ENCODE peak calls at places on chromosomes 6 and 20, in five cellular contexts. One of them, this sample, is unnamed.

GRCh38 chr6:73923899-73924485 is 228.0 kb downstream of the CD109 start:
- DNase-seq in breast epithelium: no peak
- DNase-seq in adrenal gland: no peak
- DNase-seq in Peyer's patch: no peak
- DNase-seq in transverse colon: no peak
- DNase-seq in this sample: peak; percentile 18

GRCh38 chr6:30074331-30075093 is 1.1 kb downstream of the RNF39 start:
- DNase-seq in breast epithelium: peak; percentile 69
- DNase-seq in Peyer's patch: no peak
- DNase-seq in adrenal gland: no peak
- DNase-seq in transverse colon: no peak
- DNase-seq in this sample: no peak

GRCh38 chr20:19867940-19868371 is 109.9 kb downstream of the RIN2 start:
- DNase-seq in Peyer's patch: no peak
- DNase-seq in transverse colon: no peak
- DNase-seq in adrenal gland: peak; percentile 38
- DNase-seq in breast epithelium: no peak
- DNase-seq in this sample: peak; percentile 10

GRCh38 chr20:58092353-58092752 is 136.1 kb downstream of the ANKRD60 start:
- DNase-seq in transverse colon: no peak
- DNase-seq in breast epithelium: no peak
- DNase-seq in Peyer's patch: no peak
- DNase-seq in adrenal gland: no peak
- DNase-seq in this sample: no peak

GRCh38 chr6:131270534-131270933 is 135.3 kb downstream of the AKAP7 start:
- DNase-seq in transverse colon: no peak
- DNase-seq in breast epithelium: no peak
- DNase-seq in adrenal gland: no peak
- DNase-seq in Peyer's patch: no peak
- DNase-seq in this sample: no peak

GRCh38 chr6:96460052-96460700 is 61.4 kb upstream of the UFL1 start:
- DNase-seq in breast epithelium: no peak
- DNase-seq in adrenal gland: no peak
- DNase-seq in Peyer's patch: no peak
- DNase-seq in transverse colon: no peak
- DNase-seq in this sample: no peak

GRCh38 chr6:114564302-114564933 is 221.6 kb upstream of the HS3ST5 start:
- DNase-seq in adrenal gland: no peak
- DNase-seq in breast epithelium: no peak
- DNase-seq in Peyer's patch: no peak
- DNase-seq in transverse colon: no peak
- DNase-seq in this sample: no peak

GRCh38 chr20:62117658-62118057 is 4.6 kb upstream of the LSM14B start:
- DNase-seq in breast epithelium: no peak
- DNase-seq in adrenal gland: no peak
- DNase-seq in Peyer's patch: peak; percentile 87
- DNase-seq in transverse colon: peak; percentile 48
- DNase-seq in this sample: peak; percentile 71

GRCh38 chr6:64777941-64778785 is 928.9 kb downstream of the EYS start:
- DNase-seq in breast epithelium: no peak
- DNase-seq in adrenal gland: no peak
- DNase-seq in Peyer's patch: no peak
- DNase-seq in transverse colon: no peak
- DNase-seq in this sample: no peak

GRCh38 chr6:106767271-106767670 is 137.9 kb downstream of the QRSL1 start:
- DNase-seq in breast epithelium: no peak
- DNase-seq in adrenal gland: no peak
- DNase-seq in transverse colon: no peak
- DNase-seq in Peyer's patch: no peak
- DNase-seq in this sample: no peak

GRCh38 chr6:34970487-34970886 is 81.4 kb downstream of the ANKS1A start:
- DNase-seq in adrenal gland: no peak
- DNase-seq in Peyer's patch: no peak
- DNase-seq in breast epithelium: no peak
- DNase-seq in transverse colon: no peak
- DNase-seq in this sample: no peak

GRCh38 chr20:35006009-35006408 is 50.3 kb downstream of the MYH7B start:
- DNase-seq in Peyer's patch: peak; percentile 27
- DNase-seq in adrenal gland: no peak
- DNase-seq in transverse colon: peak; percentile 3
- DNase-seq in breast epithelium: peak; percentile 34
- DNase-seq in this sample: no peak

GRCh38 chr20:57802877-57803717 is 93.3 kb upstream of the PMEPA1 start:
- DNase-seq in Peyer's patch: no peak
- DNase-seq in breast epithelium: no peak
- DNase-seq in transverse colon: no peak
- DNase-seq in adrenal gland: no peak
- DNase-seq in this sample: no peak

GRCh38 chr6:7671076-7671475 is 54.8 kb upstream of the BMP6 start:
- DNase-seq in adrenal gland: no peak
- DNase-seq in breast epithelium: no peak
- DNase-seq in transverse colon: no peak
- DNase-seq in Peyer's patch: no peak
- DNase-seq in this sample: no peak

GRCh38 chr20:53736757-53737403 is 143.2 kb upstream of the ZNF217 start:
- DNase-seq in breast epithelium: no peak
- DNase-seq in adrenal gland: no peak
- DNase-seq in Peyer's patch: no peak
- DNase-seq in transverse colon: no peak
- DNase-seq in this sample: no peak

GRCh38 chr20:6185268-6185667 is 62.4 kb upstream of the FERMT1 start:
- DNase-seq in adrenal gland: no peak
- DNase-seq in transverse colon: no peak
- DNase-seq in breast epithelium: no peak
- DNase-seq in Peyer's patch: no peak
- DNase-seq in this sample: no peak

GRCh38 chr20:59958626-59959025 is 403 bp downstream of the CDH26 start:
- DNase-seq in Peyer's patch: no peak
- DNase-seq in breast epithelium: no peak
- DNase-seq in adrenal gland: no peak
- DNase-seq in transverse colon: no peak
- DNase-seq in this sample: no peak

GRCh38 chr6:122696079-122696478 is 83.4 kb upstream of the FABP7 start:
- DNase-seq in Peyer's patch: no peak
- DNase-seq in adrenal gland: no peak
- DNase-seq in transverse colon: no peak
- DNase-seq in breast epithelium: no peak
- DNase-seq in this sample: no peak

GRCh38 chr6:13014551-13015378 is 298.2 kb downstream of the PHACTR1 start:
- DNase-seq in Peyer's patch: no peak
- DNase-seq in breast epithelium: no peak
- DNase-seq in transverse colon: no peak
- DNase-seq in adrenal gland: no peak
- DNase-seq in this sample: no peak

GRCh38 chr6:73665686-73666319 is 12.0 kb upstream of the SLC17A5 start:
- DNase-seq in Peyer's patch: no peak
- DNase-seq in transverse colon: no peak
- DNase-seq in adrenal gland: no peak
- DNase-seq in breast epithelium: no peak
- DNase-seq in this sample: no peak

GRCh38 chr20:59992531-59992930 is 34.3 kb downstream of the CDH26 start:
- DNase-seq in transverse colon: no peak
- DNase-seq in breast epithelium: no peak
- DNase-seq in adrenal gland: no peak
- DNase-seq in Peyer's patch: no peak
- DNase-seq in this sample: no peak

GRCh38 chr6:44116643-44117382 is 10.4 kb downstream of the MRPL14 start:
- DNase-seq in breast epithelium: no peak
- DNase-seq in transverse colon: no peak
- DNase-seq in adrenal gland: no peak
- DNase-seq in Peyer's patch: no peak
- DNase-seq in this sample: no peak

GRCh38 chr6:89530982-89531381 is 98.0 kb downstream of the ANKRD6 start:
- DNase-seq in transverse colon: no peak
- DNase-seq in Peyer's patch: no peak
- DNase-seq in breast epithelium: no peak
- DNase-seq in adrenal gland: no peak
- DNase-seq in this sample: no peak

GRCh38 chr20:62064788-62065668 is 653 bp downstream of the TAF4 start:
- DNase-seq in transverse colon: peak; percentile 27
- DNase-seq in Peyer's patch: no peak
- DNase-seq in breast epithelium: peak; percentile 52
- DNase-seq in adrenal gland: peak; percentile 45
- DNase-seq in this sample: no peak

GRCh38 chr6:31676904-31677303 is 4.0 kb downstream of the LY6G5C start:
- DNase-seq in transverse colon: no peak
- DNase-seq in Peyer's patch: no peak
- DNase-seq in breast epithelium: no peak
- DNase-seq in adrenal gland: no peak
- DNase-seq in this sample: no peak

GRCh38 chr6:44272999-44273566 is 2.8 kb downstream of the TMEM151B start:
- DNase-seq in adrenal gland: no peak
- DNase-seq in Peyer's patch: no peak
- DNase-seq in transverse colon: no peak
- DNase-seq in breast epithelium: no peak
- DNase-seq in this sample: no peak

GRCh38 chr6:82085701-82086100 is 161.8 kb downstream of the IBTK start:
- DNase-seq in Peyer's patch: no peak
- DNase-seq in transverse colon: no peak
- DNase-seq in breast epithelium: no peak
- DNase-seq in adrenal gland: no peak
- DNase-seq in this sample: no peak

GRCh38 chr6:14023855-14024254 is 93.7 kb upstream of the CD83 start:
- DNase-seq in Peyer's patch: no peak
- DNase-seq in transverse colon: no peak
- DNase-seq in breast epithelium: no peak
- DNase-seq in adrenal gland: no peak
- DNase-seq in this sample: no peak

GRCh38 chr6:169230322-169230665 is 23.4 kb downstream of the THBS2 start:
- DNase-seq in Peyer's patch: no peak
- DNase-seq in breast epithelium: no peak
- DNase-seq in adrenal gland: no peak
- DNase-seq in transverse colon: no peak
- DNase-seq in this sample: no peak

GRCh38 chr20:57323034-57323433 is 6.6 kb upstream of the SPO11 start:
- DNase-seq in breast epithelium: no peak
- DNase-seq in adrenal gland: no peak
- DNase-seq in transverse colon: peak; percentile 18
- DNase-seq in Peyer's patch: no peak
- DNase-seq in this sample: no peak

GRCh38 chr20:957544-957943 is 41.4 kb upstream of the ANGPT4 start:
- DNase-seq in transverse colon: no peak
- DNase-seq in Peyer's patch: no peak
- DNase-seq in breast epithelium: no peak
- DNase-seq in adrenal gland: no peak
- DNase-seq in this sample: no peak

GRCh38 chr6:33927551-33927950 is 123.7 kb upstream of the MLN start:
- DNase-seq in Peyer's patch: no peak
- DNase-seq in breast epithelium: no peak
- DNase-seq in transverse colon: no peak
- DNase-seq in adrenal gland: peak; percentile 79
- DNase-seq in this sample: peak; percentile 9

GRCh38 chr20:16821211-16822089 is 73.3 kb downstream of the OTOR start:
- DNase-seq in adrenal gland: peak; percentile 35
- DNase-seq in breast epithelium: no peak
- DNase-seq in transverse colon: peak; percentile 9
- DNase-seq in Peyer's patch: no peak
- DNase-seq in this sample: peak; percentile 5

GRCh38 chr6:38364127-38364526 is 275.6 kb downstream of the BTBD9 start:
- DNase-seq in transverse colon: no peak
- DNase-seq in Peyer's patch: no peak
- DNase-seq in breast epithelium: no peak
- DNase-seq in adrenal gland: no peak
- DNase-seq in this sample: no peak

GRCh38 chr20:37907677-37908397 is 4.9 kb downstream of the VSTM2L start:
- DNase-seq in breast epithelium: no peak
- DNase-seq in transverse colon: no peak
- DNase-seq in Peyer's patch: no peak
- DNase-seq in adrenal gland: peak; percentile 57
- DNase-seq in this sample: no peak

GRCh38 chr6:8562133-8562532 is 126.8 kb upstream of the SLC35B3 start:
- DNase-seq in transverse colon: no peak
- DNase-seq in breast epithelium: no peak
- DNase-seq in adrenal gland: no peak
- DNase-seq in Peyer's patch: no peak
- DNase-seq in this sample: no peak

GRCh38 chr6:168636147-168636982 is 195.4 kb downstream of the SMOC2 start:
- DNase-seq in Peyer's patch: no peak
- DNase-seq in adrenal gland: no peak
- DNase-seq in transverse colon: no peak
- DNase-seq in breast epithelium: no peak
- DNase-seq in this sample: no peak

DNA sequence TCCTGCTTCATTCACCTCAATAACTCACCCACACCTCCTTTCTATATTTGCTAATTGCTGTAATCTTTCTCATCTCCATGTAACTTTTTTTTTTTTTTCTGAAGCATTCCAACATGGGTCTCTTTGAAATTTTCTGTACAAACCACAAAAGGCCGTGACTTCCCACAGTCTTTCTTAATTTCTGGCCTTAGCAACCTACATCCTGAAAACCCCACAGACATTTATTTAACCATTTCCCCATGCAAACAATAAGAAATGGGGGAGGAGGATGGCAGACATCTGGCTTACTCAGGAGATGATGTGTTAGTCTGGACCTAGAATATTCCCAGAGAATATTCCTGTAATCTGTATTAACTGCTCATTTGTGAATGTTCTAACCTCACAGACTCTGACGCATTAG is 57.6 kb downstream of the MEP1A start:
- DNase-seq in adrenal gland: no peak
- DNase-seq in Peyer's patch: no peak
- DNase-seq in breast epithelium: no peak
- DNase-seq in transverse colon: no peak
- DNase-seq in this sample: no peak
- H3K27ac ChIP-seq in adrenal gland: no peak overlapping the region
- H3K27ac ChIP-seq in Peyer's patch: no peak overlapping the region
- H3K27ac ChIP-seq in breast epithelium: peak overlapping the region; percentile 43
- H3K27ac ChIP-seq in transverse colon: no peak overlapping the region
- H3K27ac ChIP-seq in this sample: no peak overlapping the region

GRCh38 chr20:29427201-29428060 is 1830.0 kb upstream of the DEFB115 start:
- DNase-seq in transverse colon: no peak
- DNase-seq in breast epithelium: no peak
- DNase-seq in Peyer's patch: no peak
- DNase-seq in adrenal gland: no peak
- DNase-seq in this sample: no peak
- TF ChIP-seq POLR2A in transverse colon: no peak
- TF ChIP-seq POLR2A in breast epithelium: no peak
- TF ChIP-seq POLR2A in Peyer's patch: no peak
- TF ChIP-seq POLR2A in adrenal gland: no peak
- TF ChIP-seq POLR2A in this sample: no peak

DNA sequence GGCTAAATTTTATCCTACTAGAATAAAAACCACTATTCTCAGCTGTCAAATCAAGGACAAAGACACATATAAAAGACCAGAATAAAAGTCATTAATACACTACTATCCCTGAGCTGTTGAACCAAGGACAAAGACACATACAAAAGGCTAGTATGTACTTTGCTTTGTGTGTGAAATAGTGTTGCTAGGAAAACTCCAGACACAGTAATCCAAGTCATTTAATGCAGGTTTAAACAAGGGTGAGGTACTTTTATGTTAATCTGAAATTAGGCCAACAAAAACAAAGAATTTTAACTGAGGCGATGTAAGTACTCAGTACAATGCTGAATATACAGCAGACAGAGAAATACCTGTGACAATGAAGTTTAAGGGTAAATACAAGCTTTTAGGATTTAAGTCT is 18.9 kb downstream of the GCLC start:
- DNase-seq in adrenal gland: no peak
- DNase-seq in breast epithelium: no peak
- DNase-seq in transverse colon: no peak
- DNase-seq in Peyer's patch: no peak
- DNase-seq in this sample: no peak
- H3K4me1 ChIP-seq in adrenal gland: peaks cover 16% of the 10 kb centered on the region
- H3K4me1 ChIP-seq in breast epithelium: no peaks in the 10 kb centered on the region
- H3K4me1 ChIP-seq in transverse colon: peaks cover 43% of the 10 kb centered on the region
- H3K4me1 ChIP-seq in Peyer's patch: no peaks in the 10 kb centered on the region
- H3K4me1 ChIP-seq in this sample: peaks cover 78% of the 10 kb centered on the region

GRCh38 chr6:37127961-37128862 is 41.7 kb upstream of the PIM1 start:
- DNase-seq in adrenal gland: no peak
- DNase-seq in breast epithelium: no peak
- DNase-seq in Peyer's patch: peak; percentile 85
- DNase-seq in transverse colon: peak; percentile 42
- DNase-seq in this sample: peak; percentile 41
- H3K27ac ChIP-seq in adrenal gland: no peak overlapping the region
- H3K27ac ChIP-seq in breast epithelium: no peak overlapping the region
- H3K27ac ChIP-seq in Peyer's patch: peak overlapping the region; percentile 44
- H3K27ac ChIP-seq in transverse colon: peak overlapping the region; percentile 10
- H3K27ac ChIP-seq in this sample: peak overlapping the region; percentile 93

This sample was measured in gastrocnemius medialis.